ENCODE peak calls at places on chromosomes 2 and 18, in ten cellular contexts. O is stimulated activated CD8-positive, alpha-beta memory T cell treated with anti-CD3 and anti-CD28 coated beads, Interleukin-2, amount 100 ng/mL, for 48 hours; G is ELF-1; P is substantia nigra; E is caudate nucleus; F is fibroblast of lung; V is tibial artery; A is SHP77; N is left colon; K is OCI-LY7. U is an unnamed sample.
A peak's percentile ranks its signal among the peaks of the same experiment; 100 is the strongest.

GRCh38 chr2:149827585-149828156 is 240.1 kb upstream of the MMADHC start:
- DNase-seq in G (no peak), K (no peak), P (no peak), N (no peak), O (no peak), A (no peak), E (no peak), V (no peak), F (no peak), U (no peak)

GRCh38 chr2:85905187-85905666 is 16.4 kb upstream of the ST3GAL5 start:
- DNase-seq in G (no peak), K (no peak), V (peak; percentile 58), F (no peak), N (no peak), O (no peak), P (no peak), E (peak; percentile 39), A (no peak), U (no peak)

GRCh38 chr2:201071305-201072200 is at the start of the genes HYCC2 and NDUFB3:
- DNase-seq in P (peak; percentile 67), V (peak; percentile 89), E (peak; percentile 91), G (peak; percentile 98), A (peak; percentile 86), K (peak; percentile 96), O (peak; percentile 78), N (peak; percentile 92), F (peak; percentile 96), U (peak; percentile 93)

GRCh38 chr18:54835944-54836343 is 7.7 kb downstream of the RAB27B start:
- DNase-seq in F (no peak), V (no peak), A (no peak), N (no peak), E (peak; percentile 68), P (no peak), O (no peak), G (no peak), K (no peak), U (no peak)

GRCh38 chr18:58808349-58808748 is 56.3 kb upstream of the ZNF532 start:
- DNase-seq in A (no peak), P (no peak), E (no peak), F (no peak), N (no peak), K (no peak), V (no peak), G (peak; percentile 66), O (no peak), U (no peak)

GRCh38 chr2:101969723-101970122 is 22.0 kb upstream of the IL1R2 start:
- DNase-seq in A (no peak), E (no peak), N (no peak), K (no peak), G (peak; percentile 32), V (no peak), F (no peak), P (no peak), O (no peak), U (no peak)

GRCh38 chr2:18413794-18414396 is 146.6 kb downstream of the RDH14 start:
- DNase-seq in P (no peak), O (no peak), E (no peak), V (peak; percentile 55), G (no peak), N (no peak), K (no peak), A (no peak), F (peak; percentile 94), U (no peak)

GRCh38 chr2:21607568-21607967 is 483.8 kb downstream of the TDRD15 start:
- DNase-seq in E (no peak), P (no peak), K (no peak), O (no peak), F (no peak), G (no peak), A (no peak), N (no peak), V (no peak), U (no peak)

GRCh38 chr18:35585608-35586007 is 4.1 kb downstream of the GALNT1 start:
- DNase-seq in K (no peak), F (no peak), N (no peak), G (no peak), V (no peak), P (no peak), E (no peak), A (no peak), O (no peak), U (no peak)

GRCh38 chr2:30425326-30425725 is 21.7 kb upstream of the LCLAT1 start:
- DNase-seq in P (no peak), G (no peak), A (no peak), K (no peak), E (no peak), O (no peak), V (peak; percentile 61), F (no peak), N (no peak), U (no peak)

GRCh38 chr2:227545990-227546389 is 52.7 kb upstream of the SCYGR2 start:
- DNase-seq in F (no peak), A (peak; percentile 2), K (peak; percentile 16), G (peak; percentile 61), E (no peak), O (no peak), P (no peak), V (no peak), N (peak; percentile 22), U (no peak)

GRCh38 chr2:180062178-180062577 is 55.1 kb upstream of the CWC22 start:
- DNase-seq in F (no peak), G (no peak), E (no peak), V (no peak), N (no peak), A (no peak), P (no peak), O (no peak), K (no peak), U (no peak)

GRCh38 chr2:33518929-33519328 is 42.5 kb downstream of the RASGRP3 start:
- DNase-seq in K (no peak), P (no peak), E (no peak), A (no peak), F (peak; percentile 55), V (no peak), G (no peak), N (no peak), O (no peak), U (no peak)

GRCh38 chr2:12965540-12966269 is 249.0 kb downstream of the TRIB2 start:
- DNase-seq in A (peak; percentile 74), O (no peak), P (no peak), V (no peak), E (no peak), K (no peak), F (peak; percentile 72), N (no peak), G (no peak), U (no peak)

GRCh38 chr18:12946549-12947354 is 1.1 kb upstream of the SEH1L start:
- DNase-seq in V (no peak), E (no peak), P (no peak), K (peak; percentile 35), N (no peak), G (peak; percentile 87), F (peak; percentile 79), A (no peak), O (no peak), U (peak; percentile 55)

GRCh38 chr2:221385716-221386115 is 186.4 kb downstream of the EPHA4 start:
- DNase-seq in P (no peak), K (no peak), N (no peak), O (no peak), E (no peak), G (no peak), F (no peak), V (no peak), A (no peak), U (no peak)

GRCh38 chr18:55920063-55920462 is 332.1 kb upstream of the TCF4 start:
- DNase-seq in K (no peak), G (no peak), F (no peak), E (no peak), O (no peak), N (no peak), V (no peak), P (no peak), A (no peak), U (no peak)

GRCh38 chr2:71064754-71065621 is 3.5 kb upstream of the NAGK start:
- DNase-seq in E (no peak), G (no peak), P (no peak), O (no peak), N (no peak), F (peak; percentile 20), A (no peak), V (no peak), K (peak; percentile 80), U (no peak)

GRCh38 chr18:44651918-44652317 is 28.8 kb upstream of the SETBP1 start:
- DNase-seq in N (no peak), V (no peak), A (no peak), G (peak; percentile 37), P (no peak), E (no peak), K (no peak), F (no peak), O (no peak), U (no peak)

GRCh38 chr18:36496022-36496421 is 198.5 kb downstream of the FHOD3 start:
- DNase-seq in G (no peak), P (no peak), O (no peak), K (peak; percentile 21), A (no peak), F (no peak), N (no peak), V (no peak), E (no peak), U (no peak)

GRCh38 chr2:234075947-234076346 is 25.4 kb downstream of the SPP2 start:
- DNase-seq in A (no peak), F (no peak), O (no peak), N (no peak), G (no peak), P (no peak), K (no peak), E (no peak), V (no peak), U (peak; percentile 16)

GRCh38 chr2:163604941-163605555 is 130.8 kb downstream of the FIGN start:
- DNase-seq in N (no peak), G (no peak), E (no peak), F (peak; percentile 58), P (no peak), K (no peak), A (no peak), V (no peak), O (no peak), U (no peak)

U was measured in upper lobe of left lung.